ENCODE peak calls at places on chromosomes 4 and X, in five cellular contexts. O, X, Q, D and M are unnamed samples.

GRCh38 chr4:124030038-124030638 is 633.5 kb downstream of the SPRY1 start:
- DNase-seq in O (no peak), D (no peak), Q (no peak), X (no peak), M (no peak)

GRCh38 chr4:40998680-40999358 is 215.5 kb downstream of the APBB2 start:
- DNase-seq in Q (no peak), X (no peak), D (no peak), O (peak), M (no peak)

GRCh38 chrX:10011991-10012390 is 44.8 kb downstream of the CLDN34 start:
- DNase-seq in Q (no peak), O (no peak), X (no peak), D (no peak), M (no peak)

GRCh38 chr4:154927126-154927525 is 146.1 kb downstream of the RBM46 start:
- DNase-seq in Q (no peak), O (no peak), X (no peak), D (no peak), M (no peak)

GRCh38 chr4:83782591-83782990 is 246.7 kb downstream of the GPAT3 start:
- DNase-seq in X (no peak), Q (no peak), D (no peak), O (no peak), M (no peak)

GRCh38 chrX:727738-728621 is 97.4 kb downstream of the SHOX start:
- DNase-seq in O (no peak), Q (no peak), D (no peak), X (no peak), M (no peak)

GRCh38 chr4:186272699-186273370 is 6.8 kb downstream of the F11 start:
- DNase-seq in O (no peak), Q (no peak), D (no peak), X (no peak), M (no peak)

GRCh38 chr4:134072137-134072536 is 129.5 kb downstream of the PABPC4L start:
- DNase-seq in X (no peak), Q (no peak), D (no peak), O (no peak), M (no peak)

GRCh38 chrX:71992711-71993110 is 82.1 kb downstream of the NHSL2 start:
- DNase-seq in D (peak), O (no peak), Q (no peak), X (peak), M (no peak)

GRCh38 chrX:109533631-109534030 is 3.0 kb upstream of the NXT2 start:
- DNase-seq in Q (no peak), X (no peak), O (no peak), D (no peak), M (no peak)

GRCh38 chr4:44558206-44558605 is 93.2 kb downstream of the YIPF7 start:
- DNase-seq in Q (no peak), D (no peak), X (no peak), O (no peak), M (no peak)

GRCh38 chr4:148926861-148927260 is 484.6 kb upstream of the NR3C2 start:
- DNase-seq in D (no peak), Q (peak), X (no peak), O (peak), M (no peak)

GRCh38 chr4:11605597-11605996 is 176.9 kb upstream of the HS3ST1 start:
- DNase-seq in Q (no peak), D (no peak), O (no peak), X (no peak), M (no peak)

GRCh38 chr4:3079694-3080123 is 5.2 kb downstream of the HTT start:
- DNase-seq in X (no peak), O (no peak), Q (no peak), D (no peak), M (peak)

GRCh38 chrX:130770615-130771014 is 132.4 kb downstream of the ENOX2 start:
- DNase-seq in O (peak), X (no peak), D (no peak), Q (no peak), M (no peak)

GRCh38 chrX:115413246-115413878 is 123.8 kb downstream of the LUZP4 start:
- DNase-seq in Q (no peak), X (no peak), D (no peak), O (no peak), M (no peak)

GRCh38 chr4:6971536-6972374 is 62.1 kb downstream of the TBC1D14 start:
- DNase-seq in Q (no peak), X (no peak), D (no peak), O (no peak), M (no peak)

GRCh38 chr4:5734841-5735240 is 23.8 kb downstream of the EVC start:
- DNase-seq in Q (no peak), D (no peak), X (no peak), O (no peak), M (no peak)

GRCh38 chrX:1224954-1225353 is 12.5 kb upstream of the CRLF2 start:
- DNase-seq in X (no peak), O (no peak), Q (no peak), D (no peak), M (peak)

GRCh38 chr4:130808492-130808891 is 1712.5 kb downstream of the C4orf33 start:
- DNase-seq in Q (peak), X (no peak), O (peak), D (no peak), M (no peak)

GRCh38 chr4:67291639-67292038 is 253.7 kb downstream of the CENPC start:
- DNase-seq in Q (no peak), X (no peak), D (no peak), O (no peak), M (no peak)

GRCh38 chrX:138886769-138887168 is 175.3 kb upstream of the FGF13 start:
- DNase-seq in Q (no peak), D (no peak), O (peak), X (no peak), M (no peak)

GRCh38 chr4:2412534-2412884 is 5.9 kb downstream of the ZFYVE28 start:
- DNase-seq in D (peak), O (no peak), Q (peak), X (peak), M (peak)

GRCh38 chrX:23783569-23784486 is 855 bp downstream of the SAT1 start:
- DNase-seq in X (no peak), O (no peak), D (no peak), Q (no peak), M (no peak)

GRCh38 chr4:21011106-21011505 is 310.8 kb downstream of the PACRGL start:
- DNase-seq in D (no peak), Q (no peak), O (no peak), X (no peak), M (no peak)

GRCh38 chr4:94472056-94472826 is 20.5 kb downstream of the PDLIM5 start:
- DNase-seq in D (no peak), O (peak), X (no peak), Q (peak), M (no peak)

GRCh38 chr4:127124919-127125318 is 507.8 kb upstream of the INTU start:
- DNase-seq in Q (no peak), X (no peak), O (no peak), D (no peak), M (no peak)

GRCh38 chrX:79270401-79270800 is 96.7 kb downstream of the ITM2A start:
- DNase-seq in D (peak), O (no peak), Q (no peak), X (peak), M (peak)

GRCh38 chr4:137283737-137284136 is 248.6 kb downstream of the PCDH18 start:
- DNase-seq in X (no peak), D (no peak), Q (no peak), O (no peak), M (no peak)